ENCODE peak calls at places on chromosomes 16 and 17, in four cellular contexts. S, V, X and C are unnamed samples.

GRCh38 chr16:8565498-8565897 is 24.8 kb downstream of the TMEM114 start:
- DNase-seq in S (no peak), X (no peak), V (no peak), C (no peak)

GRCh38 chr17:74454197-74455024 is 12.0 kb upstream of the CD300A start:
- DNase-seq in X (peak; percentile 94), V (peak; percentile 95), S (no peak), C (peak; percentile 46)

GRCh38 chr17:78144736-78145641 is 1.2 kb upstream of the C17orf99 start:
- DNase-seq in V (peak; percentile 58), X (peak; percentile 54), S (no peak), C (no peak)

GRCh38 chr16:72854537-72854936 is 193.4 kb downstream of the ZFHX3 start:
- DNase-seq in V (no peak), S (no peak), X (no peak), C (no peak)

GRCh38 chr16:67535201-67535600 is 6.6 kb downstream of the RIPOR1 start:
- DNase-seq in X (no peak), S (no peak), V (no peak), C (no peak)

GRCh38 chr17:18043491-18043890 is 4.3 kb downstream of the GID4 start:
- DNase-seq in X (no peak), V (no peak), S (peak; percentile 11), C (peak; percentile 43)

GRCh38 chr16:84283314-84284167 is 11.1 kb upstream of the WFDC1 start:
- DNase-seq in X (no peak), V (no peak), S (no peak), C (no peak)

GRCh38 chr16:4214215-4214621 is 27.7 kb downstream of the SRL start:
- DNase-seq in V (no peak), S (no peak), X (peak; percentile 15), C (no peak)

GRCh38 chr16:3021449-3022207 is 1.5 kb downstream of the TNFRSF12A start:
- DNase-seq in X (peak; percentile 87), V (peak; percentile 87), S (peak; percentile 76), C (peak; percentile 65)

GRCh38 chr16:90020260-90020837 is 1.1 kb upstream of the DBNDD1 start:
- DNase-seq in V (peak; percentile 39), S (no peak), X (no peak), C (no peak)

GRCh38 chr17:41492351-41492750 is 2.6 kb upstream of the KRT36 start:
- DNase-seq in S (no peak), X (no peak), V (no peak), C (no peak)

GRCh38 chr17:17108681-17109049 is 66.4 kb downstream of the MPRIP start:
- DNase-seq in X (peak; percentile 58), S (no peak), V (no peak), C (no peak)

GRCh38 chr17:3894927-3895343 is 2.1 kb upstream of the CAMKK1 start:
- DNase-seq in S (peak; percentile 54), V (no peak), X (peak; percentile 71), C (peak; percentile 60)